ENCODE peak calls at places on chromosomes 3 and 15, in eight cellular contexts. One of them, this sample, is unnamed.

GRCh38 chr3:117165611-117166051 is 456.1 kb downstream of the TUSC7 start:
- DNase-seq in IMR-90: peak
- DNase-seq in GM12878: no peak
- DNase-seq in NB4: no peak
- DNase-seq in HCT116: no peak
- DNase-seq in ovary: no peak
- DNase-seq in breast epithelium: no peak
- DNase-seq in uterus: no peak
- DNase-seq in this sample: no peak

GRCh38 chr15:71752604-71753289 is 57.6 kb upstream of the NR2E3 start:
- DNase-seq in IMR-90: peak
- DNase-seq in GM12878: no peak
- DNase-seq in NB4: peak
- DNase-seq in HCT116: peak
- DNase-seq in ovary: no peak
- DNase-seq in breast epithelium: no peak
- DNase-seq in uterus: no peak
- DNase-seq in this sample: peak

GRCh38 chr15:59372352-59373211 is at the start of gene MYO1E:
- DNase-seq in IMR-90: peak
- DNase-seq in GM12878: peak
- DNase-seq in NB4: peak
- DNase-seq in HCT116: peak
- DNase-seq in ovary: peak
- DNase-seq in breast epithelium: peak
- DNase-seq in uterus: peak
- DNase-seq in this sample: peak

GRCh38 chr3:119322021-119322522 is 27.9 kb downstream of the ARHGAP31 start:
- DNase-seq in IMR-90: peak
- DNase-seq in GM12878: no peak
- DNase-seq in NB4: no peak
- DNase-seq in HCT116: no peak
- DNase-seq in ovary: no peak
- DNase-seq in breast epithelium: no peak
- DNase-seq in uterus: no peak
- DNase-seq in this sample: no peak

GRCh38 chr15:51828621-51829359 is 663 bp upstream of the TMOD3 start:
- DNase-seq in IMR-90: peak
- DNase-seq in GM12878: no peak
- DNase-seq in NB4: no peak
- DNase-seq in HCT116: no peak
- DNase-seq in ovary: no peak
- DNase-seq in breast epithelium: no peak
- DNase-seq in uterus: no peak
- DNase-seq in this sample: no peak

GRCh38 chr3:150370129-150370602 is 37.9 kb upstream of the TSC22D2 start:
- DNase-seq in IMR-90: peak
- DNase-seq in GM12878: no peak
- DNase-seq in NB4: no peak
- DNase-seq in HCT116: peak
- DNase-seq in ovary: no peak
- DNase-seq in breast epithelium: peak
- DNase-seq in uterus: peak
- DNase-seq in this sample: peak

GRCh38 chr15:20346082-20346805 is 195.4 kb downstream of the GOLGA6L6 start:
- DNase-seq in IMR-90: no peak
- DNase-seq in GM12878: no peak
- DNase-seq in NB4: no peak
- DNase-seq in HCT116: no peak
- DNase-seq in ovary: peak
- DNase-seq in breast epithelium: peak
- DNase-seq in uterus: no peak
- DNase-seq in this sample: no peak

GRCh38 chr15:78950906-78951840 is 6.3 kb upstream of the CTSH start:
- DNase-seq in IMR-90: peak
- DNase-seq in GM12878: no peak
- DNase-seq in NB4: no peak
- DNase-seq in HCT116: no peak
- DNase-seq in ovary: no peak
- DNase-seq in breast epithelium: no peak
- DNase-seq in uterus: no peak
- DNase-seq in this sample: no peak

GRCh38 chr15:39213385-39213840 is 367.5 kb upstream of the THBS1 start:
- DNase-seq in IMR-90: peak
- DNase-seq in GM12878: no peak
- DNase-seq in NB4: peak
- DNase-seq in HCT116: peak
- DNase-seq in ovary: peak
- DNase-seq in breast epithelium: peak
- DNase-seq in uterus: peak
- DNase-seq in this sample: peak

GRCh38 chr15:57296473-57297162 is 79.7 kb upstream of the CGNL1 start:
- DNase-seq in IMR-90: no peak
- DNase-seq in GM12878: no peak
- DNase-seq in NB4: no peak
- DNase-seq in HCT116: no peak
- DNase-seq in ovary: no peak
- DNase-seq in breast epithelium: no peak
- DNase-seq in uterus: no peak
- DNase-seq in this sample: no peak

GRCh38 chr15:74289671-74290070 is 53.5 kb downstream of the CCDC33 start:
- DNase-seq in IMR-90: no peak
- DNase-seq in GM12878: no peak
- DNase-seq in NB4: no peak
- DNase-seq in HCT116: no peak
- DNase-seq in ovary: no peak
- DNase-seq in breast epithelium: no peak
- DNase-seq in uterus: no peak
- DNase-seq in this sample: no peak

GRCh38 chr15:24676431-24676830 is 856 bp downstream of the NPAP1 start:
- DNase-seq in IMR-90: no peak
- DNase-seq in GM12878: no peak
- DNase-seq in NB4: no peak
- DNase-seq in HCT116: no peak
- DNase-seq in ovary: no peak
- DNase-seq in breast epithelium: no peak
- DNase-seq in uterus: no peak
- DNase-seq in this sample: no peak
- TF ChIP-seq POLR2A in IMR-90: no peak
- TF ChIP-seq POLR2A in GM12878: no peak
- TF ChIP-seq POLR2A in NB4: no peak
- TF ChIP-seq POLR2A in HCT116: no peak
- TF ChIP-seq POLR2A in ovary: no peak
- TF ChIP-seq POLR2A in breast epithelium: no peak
- TF ChIP-seq POLR2A in uterus: no peak
- TF ChIP-seq POLR2A in this sample: no peak

DNA sequence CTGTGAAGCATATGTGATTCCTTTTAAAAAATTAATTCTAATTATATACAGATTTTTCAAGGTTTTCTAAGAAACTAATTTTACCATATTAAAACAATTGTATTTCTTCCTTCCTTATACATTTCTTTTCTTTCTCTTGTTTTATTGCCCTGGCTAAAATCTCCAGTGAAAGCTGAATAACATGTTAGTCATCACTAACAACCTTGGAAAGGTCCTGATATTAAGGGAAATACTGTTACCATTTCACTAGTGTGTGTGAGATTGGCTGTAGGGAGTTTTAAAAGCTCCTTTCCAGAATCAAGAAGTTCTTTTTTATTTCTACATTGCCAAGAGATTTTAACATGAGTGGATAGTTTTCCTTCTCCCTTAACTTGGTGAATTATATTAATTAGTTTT is 229.7 kb upstream of the EIF1B start:
- DNase-seq in IMR-90: no peak
- DNase-seq in GM12878: no peak
- DNase-seq in NB4: no peak
- DNase-seq in HCT116: no peak
- DNase-seq in ovary: no peak
- DNase-seq in breast epithelium: no peak
- DNase-seq in uterus: no peak
- DNase-seq in this sample: no peak
- TF ChIP-seq POLR2A in IMR-90: no peak
- TF ChIP-seq POLR2A in GM12878: no peak
- TF ChIP-seq POLR2A in NB4: no peak
- TF ChIP-seq POLR2A in HCT116: no peak
- TF ChIP-seq POLR2A in ovary: no peak
- TF ChIP-seq POLR2A in breast epithelium: no peak
- TF ChIP-seq POLR2A in uterus: no peak
- TF ChIP-seq POLR2A in this sample: no peak

DNA sequence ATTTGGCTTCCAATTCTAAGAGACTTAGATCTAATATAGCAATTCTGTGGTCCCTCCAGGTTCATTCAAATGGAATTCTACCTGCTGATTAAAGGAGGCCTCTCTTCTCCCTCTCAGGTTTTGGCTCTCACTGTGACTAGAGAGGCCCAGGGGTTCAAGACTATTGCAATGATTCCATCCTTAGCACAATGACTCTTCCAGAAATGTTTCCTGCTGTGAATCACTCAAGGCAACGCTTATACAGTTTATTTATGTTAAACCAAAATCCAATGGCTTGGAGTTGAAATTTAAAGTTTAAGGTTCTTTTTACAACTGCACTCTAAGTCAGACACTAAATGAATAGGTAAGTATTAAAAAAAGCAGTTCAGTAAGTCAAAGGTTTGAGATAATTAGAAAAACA is 39.9 kb downstream of the IFT57 start:
- DNase-seq in IMR-90: peak
- DNase-seq in GM12878: no peak
- DNase-seq in NB4: no peak
- DNase-seq in HCT116: no peak
- DNase-seq in ovary: no peak
- DNase-seq in breast epithelium: no peak
- DNase-seq in uterus: no peak
- DNase-seq in this sample: no peak
- TF ChIP-seq POLR2A in IMR-90: no peak
- TF ChIP-seq POLR2A in GM12878: no peak
- TF ChIP-seq POLR2A in NB4: no peak
- TF ChIP-seq POLR2A in HCT116: no peak
- TF ChIP-seq POLR2A in ovary: no peak
- TF ChIP-seq POLR2A in breast epithelium: no peak
- TF ChIP-seq POLR2A in uterus: no peak
- TF ChIP-seq POLR2A in this sample: no peak

GRCh38 chr15:92811514-92811913 is 88.6 kb upstream of the CHD2 start:
- DNase-seq in IMR-90: no peak
- DNase-seq in GM12878: no peak
- DNase-seq in NB4: no peak
- DNase-seq in HCT116: no peak
- DNase-seq in ovary: no peak
- DNase-seq in breast epithelium: peak
- DNase-seq in uterus: no peak
- DNase-seq in this sample: peak

GRCh38 chr15:92808611-92809063 is 91.5 kb upstream of the CHD2 start:
- DNase-seq in IMR-90: peak
- DNase-seq in GM12878: no peak
- DNase-seq in NB4: peak
- DNase-seq in HCT116: no peak
- DNase-seq in ovary: peak
- DNase-seq in breast epithelium: peak
- DNase-seq in uterus: peak
- DNase-seq in this sample: peak

GRCh38 chr15:92810418-92811138 is 89.5 kb upstream of the CHD2 start:
- DNase-seq in IMR-90: peak
- DNase-seq in GM12878: no peak
- DNase-seq in NB4: peak
- DNase-seq in HCT116: no peak
- DNase-seq in ovary: peak
- DNase-seq in breast epithelium: peak
- DNase-seq in uterus: peak
- DNase-seq in this sample: peak

GRCh38 chr15:92809064-92809879 is 90.9 kb upstream of the CHD2 start:
- DNase-seq in IMR-90: peak
- DNase-seq in GM12878: peak
- DNase-seq in NB4: peak
- DNase-seq in HCT116: peak
- DNase-seq in ovary: peak
- DNase-seq in breast epithelium: peak
- DNase-seq in uterus: peak
- DNase-seq in this sample: peak

GRCh38 chr15:92809880-92810361 is 90.2 kb upstream of the CHD2 start:
- DNase-seq in IMR-90: peak
- DNase-seq in GM12878: no peak
- DNase-seq in NB4: peak
- DNase-seq in HCT116: no peak
- DNase-seq in ovary: no peak
- DNase-seq in breast epithelium: peak
- DNase-seq in uterus: no peak
- DNase-seq in this sample: peak
- TF ChIP-seq POLR2A in IMR-90: no peak
- TF ChIP-seq POLR2A in GM12878: no peak
- TF ChIP-seq POLR2A in NB4: no peak
- TF ChIP-seq POLR2A in HCT116: no peak
- TF ChIP-seq POLR2A in ovary: no peak
- TF ChIP-seq POLR2A in breast epithelium: no peak
- TF ChIP-seq POLR2A in uterus: no peak
- TF ChIP-seq POLR2A in this sample: no peak

This sample was measured in body of pancreas.